ENCODE peak calls at places on chromosome 7, in seven cellular contexts. K is body of pancreas, C is uterus, D is IMR-90, Q is vagina, V is tibial nerve, L is testis. G is an unnamed sample. For H3K27me3, the result is how much of the 10 kb centered on the place peaks cover.

GRCh38 chr7:90958669-90959068 is 305.6 kb upstream of the FZD1 start:
- DNase-seq in K (no peak), C (no peak), D (peak), Q (no peak), V (no peak), L (no peak), G (no peak)

GRCh38 chr7:44231088-44231487 is 30.3 kb downstream of the YKT6 start:
- DNase-seq in K (no peak), C (no peak), D (no peak), Q (no peak), V (no peak), L (no peak), G (no peak)

GRCh38 chr7:24728503-24729364 is 28.5 kb downstream of the GSDME start:
- DNase-seq in K (no peak), C (peak), D (peak), Q (peak), V (no peak), L (no peak), G (no peak)

GRCh38 chr7:85004402-85004801 is 182.5 kb downstream of the SEMA3D start:
- DNase-seq in K (no peak), C (no peak), D (peak), Q (no peak), V (no peak), L (no peak), G (no peak)

GRCh38 chr7:145031162-145031561 is 195.3 kb upstream of the TPK1 start:
- DNase-seq in K (no peak), C (no peak), D (no peak), Q (no peak), V (no peak), L (no peak), G (no peak)

GRCh38 chr7:27172823-27173411 is 1.2 kb downstream of the HOXA10 start:
- DNase-seq in K (peak), C (peak), D (no peak), Q (no peak), V (peak), L (no peak), G (peak)

GRCh38 chr7:43491984-43492383 is 90.9 kb upstream of the STK17A start:
- DNase-seq in K (no peak), C (no peak), D (peak), Q (no peak), V (no peak), L (no peak), G (no peak)

GRCh38 chr7:151631149-151631967 is 111.7 kb upstream of the RHEB start:
- DNase-seq in K (no peak), C (no peak), D (no peak), Q (no peak), V (no peak), L (peak), G (no peak)

GRCh38 chr7:147567043-147567442 is 1023.5 kb upstream of the C7orf33 start:
- DNase-seq in K (no peak), C (no peak), D (no peak), Q (no peak), V (no peak), L (no peak), G (no peak)

GRCh38 chr7:84578825-84579224 is 384.2 kb upstream of the SEMA3A start:
- DNase-seq in K (no peak), C (no peak), D (no peak), Q (no peak), V (no peak), L (no peak), G (no peak)

GRCh38 chr7:103394566-103394965 is 47.1 kb downstream of the PSMC2 start:
- DNase-seq in K (no peak), C (no peak), D (no peak), Q (no peak), V (no peak), L (no peak), G (no peak)

GRCh38 chr7:35905555-35905954 is 104.7 kb downstream of the SEPTIN7 start:
- DNase-seq in K (no peak), C (no peak), D (peak), Q (no peak), V (no peak), L (no peak), G (no peak)

GRCh38 chr7:28149291-28150101 is 31.1 kb downstream of the JAZF1 start:
- DNase-seq in K (no peak), C (no peak), D (no peak), Q (no peak), V (no peak), L (no peak), G (no peak)

GRCh38 chr7:21941570-21942224 is 4.0 kb downstream of the CDCA7L start:
- DNase-seq in K (no peak), C (no peak), D (peak), Q (no peak), V (no peak), L (no peak), G (no peak)

GRCh38 chr7:40658731-40659130 is 523.9 kb downstream of the SUGCT start:
- DNase-seq in K (no peak), C (no peak), D (peak), Q (no peak), V (no peak), L (no peak), G (no peak)

GRCh38 chr7:46003896-46004875 is 83.1 kb upstream of the IGFBP3 start:
- DNase-seq in K (no peak), C (no peak), D (peak), Q (no peak), V (no peak), L (no peak), G (no peak)
- TF ChIP-seq POLR2A in K (no peak), C (no peak), D (no peak), Q (no peak), V (no peak), L (no peak), G (no peak)

DNA sequence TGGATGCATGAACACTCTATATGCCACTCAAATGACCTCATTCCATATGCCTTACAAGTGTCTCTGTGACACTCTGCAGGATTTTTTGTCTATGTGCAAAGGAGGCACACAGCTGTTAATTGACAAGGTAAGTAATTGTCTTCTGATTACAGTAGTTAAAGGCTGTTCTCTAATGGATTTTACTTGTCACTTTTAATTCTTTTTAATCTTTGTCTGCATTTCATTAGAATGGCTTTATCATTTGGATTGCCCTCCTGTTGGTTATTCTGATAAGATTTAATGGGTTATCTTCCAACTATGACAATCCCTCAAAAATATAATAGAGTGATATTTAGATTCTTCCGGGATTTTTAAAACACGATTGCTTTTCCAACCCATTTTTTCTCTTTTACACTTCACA is 290.0 kb upstream of the TEX47 start:
- DNase-seq in K (no peak), C (no peak), D (no peak), Q (no peak), V (no peak), L (no peak), G (no peak)
- H3K4me3 ChIP-seq in K (no peak), C (no peak), D (no peak), Q (no peak), V (no peak), L (no peak), G (no peak)

GRCh38 chr7:51316262-51316665 is 345 bp downstream of the COBL start:
- DNase-seq in K (peak), C (no peak), D (no peak), Q (no peak), V (no peak), L (peak), G (no peak)

GRCh38 chr7:51318001-51318400 is 1.4 kb upstream of the COBL start:
- DNase-seq in K (no peak), C (no peak), D (no peak), Q (no peak), V (no peak), L (no peak), G (no peak)

GRCh38 chr7:51317582-51317910 is 937 bp upstream of the COBL start:
- DNase-seq in K (no peak), C (no peak), D (no peak), Q (no peak), V (no peak), L (no peak), G (no peak)

GRCh38 chr7:51316666-51317581 is at the start of gene COBL:
- DNase-seq in K (peak), C (no peak), D (no peak), Q (no peak), V (no peak), L (peak), G (no peak)

GRCh38 chr7:51318886-51319579 is 2.4 kb upstream of the COBL start:
- DNase-seq in K (no peak), C (no peak), D (no peak), Q (no peak), V (no peak), L (no peak), G (no peak)
- H3K27me3 ChIP-seq in K (under half), C (under half), D (under half), Q (under half), V (under half), L (under half), G (under half)

DNA sequence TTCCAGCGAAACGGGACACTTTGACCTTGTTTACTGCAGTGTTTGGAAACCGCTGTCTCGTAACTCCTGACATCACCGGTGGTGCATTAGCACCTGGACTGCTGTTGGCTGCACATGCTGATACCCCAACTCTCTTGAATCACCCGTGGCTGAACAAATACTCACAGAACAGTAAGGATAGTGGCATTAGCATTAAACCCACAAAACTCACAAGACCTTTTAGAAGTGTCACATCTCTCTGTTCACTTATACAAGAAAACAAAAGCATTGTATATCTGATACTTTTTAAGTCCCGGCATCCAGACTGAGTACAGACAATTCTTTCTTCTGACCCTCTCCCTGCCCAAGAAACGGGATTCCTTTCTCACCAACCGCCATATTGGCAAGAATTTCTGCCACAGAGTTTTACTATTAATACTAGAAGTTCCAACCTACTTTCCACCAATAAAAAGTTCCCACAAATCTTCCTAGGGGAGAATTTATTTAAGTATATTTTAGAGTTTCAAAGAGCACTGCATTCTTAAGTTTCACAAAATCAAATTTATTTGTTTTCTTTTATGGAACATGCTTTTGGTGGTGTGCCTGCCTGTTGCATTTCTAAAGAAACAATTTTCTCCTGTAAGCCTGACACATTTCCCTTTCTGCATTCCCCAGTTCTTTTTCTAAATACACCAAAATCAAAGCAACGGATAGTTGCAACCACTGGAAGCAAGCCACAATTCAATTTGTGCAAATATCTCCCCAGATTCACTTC is 208.4 kb upstream of the KLF14 start:
- DNase-seq in K (peak), C (peak), D (peak), Q (no peak), V (peak), L (peak), G (no peak)
- TF ChIP-seq POLR2A in K (no peak), C (peak), D (peak), Q (no peak), V (peak), L (no peak), G (no peak)